ENCODE peak calls at places on chromosomes 13 and 19, in nine cellular contexts. S is H1; X is AG04450; G is BE2C; Y is A549; D is mucosa of descending colon; H is DND-41; L is WERI-Rb-1; M is CD8-positive, alpha-beta T cell. O is an unnamed sample. For H3K9me3, the result is how much of the 10 kb centered on the place peaks cover.

GRCh38 chr19:3041302-3041701 is 12.2 kb upstream of the TLE2 start:
- DNase-seq in S (peak), X (no peak), G (no peak), Y (no peak), D (no peak), H (no peak), L (no peak), M (no peak), O (no peak)

GRCh38 chr13:41273806-41274441 is 10.5 kb upstream of the MTRF1 start:
- DNase-seq in S (no peak), X (no peak), G (no peak), Y (peak), D (no peak), H (no peak), L (no peak), M (no peak), O (no peak)

GRCh38 chr13:40652588-40652940 is 13.9 kb downstream of the FOXO1 start:
- DNase-seq in S (no peak), X (no peak), G (no peak), Y (no peak), D (no peak), H (no peak), L (no peak), M (no peak), O (no peak)

GRCh38 chr19:1183543-1184172 is 9.6 kb upstream of the SBNO2 start:
- DNase-seq in S (no peak), X (no peak), G (no peak), Y (peak), D (peak), H (no peak), L (no peak), M (no peak), O (peak)

GRCh38 chr19:13744179-13744578 is 20.1 kb upstream of the MRI1 start:
- DNase-seq in S (no peak), X (no peak), G (no peak), Y (no peak), D (no peak), H (no peak), L (no peak), M (no peak), O (no peak)

GRCh38 chr13:97781891-97782305 is 171.6 kb upstream of the IPO5 start:
- DNase-seq in S (no peak), X (no peak), G (no peak), Y (no peak), D (no peak), H (no peak), L (no peak), M (no peak), O (no peak)

GRCh38 chr19:39590265-39590664 is 12.1 kb upstream of the LGALS13 start:
- DNase-seq in S (peak), X (no peak), G (no peak), Y (no peak), D (no peak), H (peak), L (no peak), M (no peak), O (peak)

GRCh38 chr13:102913924-102914628 is 68.2 kb downstream of the ERCC5 start:
- DNase-seq in S (no peak), X (no peak), G (no peak), Y (no peak), D (no peak), H (no peak), L (no peak), M (no peak), O (no peak)

GRCh38 chr19:4023600-4024398 is 16.3 kb downstream of the PIAS4 start:
- DNase-seq in S (no peak), X (no peak), G (no peak), Y (no peak), D (no peak), H (no peak), L (no peak), M (no peak), O (no peak)

GRCh38 chr13:31846984-31847752 is 107.8 kb downstream of the RXFP2 start:
- DNase-seq in S (no peak), X (no peak), G (no peak), Y (no peak), D (no peak), H (no peak), L (no peak), M (no peak), O (no peak)

GRCh38 chr13:36297600-36298338 is at the start of gene CCDC169:
- DNase-seq in S (peak), X (peak), G (peak), Y (peak), D (peak), H (no peak), L (peak), M (peak), O (no peak)

GRCh38 chr13:109297628-109298027 is 488.8 kb downstream of the IRS2 start:
- DNase-seq in S (no peak), X (peak), G (no peak), Y (no peak), D (no peak), H (no peak), L (no peak), M (no peak), O (no peak)

GRCh38 chr13:102580552-102581169 is 16.1 kb upstream of the TPP2 start:
- DNase-seq in S (no peak), X (peak), G (peak), Y (peak), D (no peak), H (peak), L (no peak), M (no peak), O (no peak)

GRCh38 chr13:47258384-47258783 is 361.5 kb upstream of the HTR2A start:
- DNase-seq in S (no peak), X (no peak), G (no peak), Y (no peak), D (no peak), H (no peak), L (no peak), M (no peak), O (no peak)

GRCh38 chr13:112761701-112762689 is 72.2 kb downstream of the ATP11A start:
- DNase-seq in S (no peak), X (no peak), G (no peak), Y (no peak), D (no peak), H (no peak), L (no peak), M (no peak), O (no peak)

GRCh38 chr19:48507911-48508439 is 3.7 kb downstream of the LMTK3 start:
- DNase-seq in S (no peak), X (no peak), G (no peak), Y (no peak), D (no peak), H (no peak), L (no peak), M (no peak), O (no peak)

GRCh38 chr13:45949161-45949560 is 97.6 kb upstream of the SIAH3 start:
- DNase-seq in S (no peak), X (no peak), G (no peak), Y (no peak), D (no peak), H (no peak), L (no peak), M (no peak), O (no peak)

GRCh38 chr13:40980466-40980865 is 38.6 kb downstream of the ELF1 start:
- DNase-seq in S (no peak), X (no peak), G (no peak), Y (no peak), D (no peak), H (peak), L (no peak), M (no peak), O (no peak)

GRCh38 chr13:35978607-35979316 is 152.4 kb downstream of the DCLK1 start:
- DNase-seq in S (peak), X (no peak), G (no peak), Y (peak), D (no peak), H (peak), L (peak), M (no peak), O (peak)

GRCh38 chr13:111946214-111946613 is 120.7 kb upstream of the SOX1 start:
- DNase-seq in S (peak), X (no peak), G (no peak), Y (no peak), D (no peak), H (no peak), L (no peak), M (no peak), O (no peak)

GRCh38 chr19:3699741-3700241 is 477 bp downstream of the PIP5K1C start:
- DNase-seq in S (no peak), X (no peak), G (no peak), Y (no peak), D (peak), H (peak), L (no peak), M (no peak), O (peak)

GRCh38 chr19:6736917-6737283 is 480 bp downstream of the GPR108 start:
- DNase-seq in S (no peak), X (no peak), G (no peak), Y (no peak), D (no peak), H (no peak), L (no peak), M (no peak), O (no peak)

GRCh38 chr13:111594606-111595005 is 274.2 kb downstream of the TEX29 start:
- DNase-seq in S (no peak), X (no peak), G (no peak), Y (no peak), D (no peak), H (no peak), L (no peak), M (no peak), O (no peak)

GRCh38 chr13:43584711-43585110 is 202.1 kb downstream of the ENOX1 start:
- DNase-seq in S (no peak), X (no peak), G (no peak), Y (no peak), D (no peak), H (no peak), L (peak), M (no peak), O (no peak)

GRCh38 chr13:106851251-106851650 is 283.3 kb upstream of the ARGLU1 start:
- DNase-seq in S (no peak), X (no peak), G (no peak), Y (no peak), D (no peak), H (no peak), L (no peak), M (no peak), O (no peak)

GRCh38 chr19:50003254-50003788 is 21.9 kb downstream of the VRK3 start:
- DNase-seq in S (no peak), X (no peak), G (no peak), Y (no peak), D (no peak), H (no peak), L (no peak), M (no peak), O (no peak)

GRCh38 chr13:21676611-21677021 is 5.7 kb downstream of the FGF9 start:
- DNase-seq in S (peak), X (no peak), G (no peak), Y (no peak), D (no peak), H (no peak), L (no peak), M (no peak), O (peak)

GRCh38 chr13:113157929-113158747 is at the start of gene PROZ:
- DNase-seq in S (no peak), X (no peak), G (peak), Y (no peak), D (no peak), H (no peak), L (no peak), M (no peak), O (no peak)

DNA sequence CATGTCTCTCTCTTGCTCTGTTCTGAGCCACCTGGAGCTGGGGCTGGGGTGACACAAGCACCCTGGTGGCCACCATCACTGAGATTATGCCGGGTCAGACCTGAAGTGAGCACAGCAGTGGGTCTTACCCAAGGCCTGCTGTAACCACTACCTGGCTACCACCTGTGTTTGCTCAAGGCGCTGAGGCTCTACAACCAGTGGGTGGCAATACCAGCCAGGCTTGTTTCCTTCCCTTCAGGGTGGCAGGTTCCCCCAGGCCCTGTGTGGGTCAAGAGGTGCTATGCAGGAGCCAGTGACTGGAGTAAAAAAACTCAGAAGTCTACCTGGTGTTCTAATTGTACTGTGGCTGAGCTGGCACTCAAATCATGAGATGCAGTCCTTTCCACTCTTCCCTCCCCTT is 8.0 kb upstream of the ZNF443 start:
- DNase-seq in S (no peak), X (no peak), G (no peak), Y (no peak), D (no peak), H (no peak), L (no peak), M (no peak), O (no peak)
- H3K9me3 ChIP-seq in S (under half), X (under half), G (under half), Y (under half), D (under half), H (under half), L (under half), M (under half), O (under half)

GRCh38 chr19:44732235-44733014 is 16.1 kb upstream of the BCL3 start:
- DNase-seq in S (no peak), X (no peak), G (no peak), Y (no peak), D (no peak), H (no peak), L (no peak), M (no peak), O (no peak)
- TF ChIP-seq CTCF in S (no peak), X (no peak), G (no peak), Y (no peak), D (no peak), H (no peak), L (no peak), M (no peak), O (no peak)

GRCh38 chr19:35741216-35741541 is 1.1 kb downstream of the IGFLR1 start:
- DNase-seq in S (no peak), X (no peak), G (no peak), Y (no peak), D (no peak), H (no peak), L (no peak), M (no peak), O (no peak)
- H3K4me3 ChIP-seq in S (peak), X (peak), G (peak), Y (peak), D (no peak), H (peak), L (peak), M (peak), O (peak)

GRCh38 chr19:22261596-22261995 is 24.6 kb upstream of the ZNF729 start:
- DNase-seq in S (no peak), X (no peak), G (no peak), Y (no peak), D (no peak), H (no peak), L (no peak), M (no peak), O (no peak)

GRCh38 chr19:22257381-22257780 is 28.9 kb upstream of the ZNF729 start:
- DNase-seq in S (no peak), X (no peak), G (no peak), Y (no peak), D (no peak), H (no peak), L (no peak), M (no peak), O (no peak)

GRCh38 chr19:22256856-22257255 is 29.4 kb upstream of the ZNF729 start:
- DNase-seq in S (no peak), X (no peak), G (no peak), Y (no peak), D (no peak), H (no peak), L (no peak), M (no peak), O (no peak)

GRCh38 chr19:22260499-22260898 is 25.7 kb upstream of the ZNF729 start:
- DNase-seq in S (no peak), X (no peak), G (no peak), Y (no peak), D (no peak), H (no peak), L (no peak), M (no peak), O (no peak)

DNA sequence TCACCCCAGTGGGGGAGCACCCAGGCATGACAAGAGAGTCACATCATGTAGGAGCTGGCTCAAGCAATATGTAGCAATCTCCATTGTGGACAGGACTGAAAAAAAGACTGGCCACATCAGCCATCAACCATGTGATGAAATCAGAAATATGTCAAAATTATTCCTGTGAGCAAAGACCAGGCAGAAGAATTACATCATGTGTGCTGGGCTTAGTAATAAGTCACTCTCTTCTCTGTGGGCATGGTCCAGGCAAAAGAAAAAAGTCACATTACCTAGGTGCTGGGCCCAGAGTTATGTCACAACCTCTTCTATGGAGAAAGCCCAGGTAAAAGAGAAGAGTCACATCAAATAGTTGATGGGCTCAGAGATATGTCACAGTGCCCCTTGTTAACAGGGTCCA is 28.3 kb upstream of the ZNF729 start:
- DNase-seq in S (no peak), X (no peak), G (no peak), Y (no peak), D (no peak), H (no peak), L (no peak), M (no peak), O (no peak)
- H3K9me3 ChIP-seq in S (half or more), X (under half), G (under half), Y (under half), D (half or more), H (under half), L (under half), M (under half), O (under half)

DNA sequence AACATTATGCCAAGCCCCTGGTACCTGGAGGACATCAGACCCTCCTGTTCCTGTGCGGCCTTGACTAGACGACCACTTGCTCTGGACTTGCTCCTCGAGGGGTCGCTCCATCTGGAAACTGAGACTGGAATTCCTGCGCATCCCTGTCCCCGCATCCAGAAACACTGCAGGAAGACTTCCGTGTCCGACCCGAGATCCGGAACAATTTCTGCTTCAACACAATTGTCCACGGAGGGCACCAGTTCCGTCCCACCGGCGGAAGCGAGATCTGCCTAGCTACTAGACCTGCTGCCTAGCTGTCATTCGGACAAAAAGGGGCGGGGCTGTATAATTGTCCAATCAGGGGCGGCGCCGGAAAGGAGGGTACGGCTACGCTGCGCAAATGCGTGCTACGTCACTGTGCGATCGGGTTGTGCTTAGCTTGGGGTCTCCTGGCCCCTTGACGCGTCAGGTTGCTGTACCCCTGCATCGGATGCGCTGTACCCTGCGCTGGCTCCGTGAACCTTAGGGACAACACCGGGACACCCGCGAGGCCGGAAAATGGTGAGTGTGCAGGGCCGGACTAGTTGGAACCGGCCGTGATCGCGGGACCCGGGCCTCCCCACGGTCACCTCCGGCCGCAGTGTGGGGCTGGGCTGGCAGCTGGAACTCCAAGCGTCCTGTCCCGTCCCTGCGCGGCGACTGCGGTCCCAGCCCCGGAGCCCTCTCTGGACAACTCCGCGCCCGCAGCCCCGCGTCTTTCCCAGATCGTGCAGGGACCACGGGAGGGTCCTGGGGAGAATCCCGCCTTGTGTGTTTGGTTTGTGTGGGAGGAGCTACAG is at the start of the genes ZNF490 and ZNF791:
- DNase-seq in S (peak), X (peak), G (peak), Y (peak), D (peak), H (peak), L (peak), M (peak), O (peak)
- TF ChIP-seq CTCF in S (peak), X (peak), G (peak), Y (no peak), D (peak), H (peak), L (no peak), M (no peak), O (no peak)

DNA sequence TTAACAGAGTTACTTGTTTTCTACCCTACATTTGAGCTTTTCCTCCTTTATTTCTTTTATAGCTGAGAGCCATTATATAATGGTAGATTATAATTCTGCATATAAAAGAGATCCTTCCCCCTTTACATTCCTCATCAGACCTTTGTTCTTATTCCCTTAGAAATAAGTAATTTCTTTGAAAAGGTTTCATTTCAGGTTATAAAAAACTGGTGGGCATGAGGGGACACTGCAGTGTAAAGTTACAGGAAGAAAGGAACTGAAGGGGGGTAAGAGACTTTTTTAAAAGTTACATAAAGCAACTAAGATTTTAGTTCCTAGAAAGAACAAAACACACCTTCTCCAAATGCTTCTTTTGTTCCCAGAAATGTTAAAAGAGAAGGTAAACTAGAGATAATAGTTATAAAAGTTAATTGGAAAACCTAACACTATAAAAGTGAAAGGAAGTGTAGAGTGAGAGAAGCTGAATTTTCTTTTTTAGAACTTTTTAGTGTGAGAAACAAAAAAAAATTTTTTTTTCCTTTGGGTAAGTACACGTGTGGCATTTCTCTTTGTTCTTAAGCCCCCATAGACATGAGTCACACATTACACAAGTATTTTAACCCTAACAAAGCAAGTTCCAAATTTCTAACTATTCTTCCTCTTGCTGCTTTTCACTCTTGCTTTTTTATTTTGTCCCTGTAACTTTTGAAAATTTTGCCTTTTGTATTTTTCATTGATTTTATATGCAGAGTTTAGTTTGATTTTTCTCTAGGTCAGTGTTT is 106.4 kb upstream of the MLNR start:
- DNase-seq in S (no peak), X (peak), G (no peak), Y (peak), D (no peak), H (no peak), L (no peak), M (no peak), O (no peak)
- H3K4me3 ChIP-seq in S (peak), X (peak), G (no peak), Y (no peak), D (no peak), H (no peak), L (no peak), M (no peak), O (no peak)